ENCODE peak calls at places on chromosomes 12 and 14, in seven cellular contexts. F, H, G, D, X, L and P are unnamed samples.

GRCh38 chr12:59811991-59812390 is 216.2 kb downstream of the SLC16A7 start:
- DNase-seq in G (no peak), D (no peak), L (no peak), F (no peak), X (no peak), H (no peak), P (no peak)

GRCh38 chr14:91349481-91350074 is 68.0 kb downstream of the CCDC88C start:
- DNase-seq in H (no peak), L (no peak), F (no peak), D (no peak), X (no peak), G (no peak), P (no peak)

GRCh38 chr14:34301107-34301734 is 160.8 kb downstream of the SPTSSA start:
- DNase-seq in D (peak; percentile 17), G (peak; percentile 28), H (peak; percentile 19), L (no peak), X (peak; percentile 45), F (peak; percentile 74), P (peak; percentile 37)

GRCh38 chr14:50085570-50086315 is 30.6 kb downstream of the VCPKMT start:
- DNase-seq in X (no peak), H (peak; percentile 42), L (no peak), D (no peak), G (no peak), F (no peak), P (no peak)

GRCh38 chr12:23209793-23210192 is 584.8 kb downstream of the ETNK1 start:
- DNase-seq in F (no peak), H (no peak), D (no peak), L (no peak), X (no peak), G (no peak), P (no peak)

GRCh38 chr12:91746976-91747375 is 398.7 kb downstream of the BTG1 start:
- DNase-seq in F (no peak), L (no peak), D (no peak), G (no peak), X (no peak), H (no peak), P (no peak)

GRCh38 chr14:78016532-78016931 is 153.6 kb upstream of the NRXN3 start:
- DNase-seq in D (no peak), F (no peak), L (no peak), X (no peak), H (no peak), G (no peak), P (no peak)

GRCh38 chr14:100535287-100536131 is 51.7 kb downstream of the BEGAIN start:
- DNase-seq in F (peak; percentile 30), G (no peak), D (peak; percentile 3), H (peak; percentile 15), X (peak; percentile 1), L (no peak), P (peak; percentile 16)

GRCh38 chr14:22489247-22489551 is 99.8 kb downstream of the DAD1 start:
- DNase-seq in H (no peak), D (peak; percentile 85), G (no peak), F (no peak), X (peak; percentile 75), L (no peak), P (no peak)

GRCh38 chr12:1651946-1652345 is 22.9 kb downstream of the WNT5B start:
- DNase-seq in L (no peak), X (no peak), H (no peak), G (no peak), F (no peak), D (no peak), P (no peak)

GRCh38 chr12:47997321-47997720 is 7.0 kb downstream of the COL2A1 start:
- DNase-seq in X (no peak), H (no peak), F (no peak), G (no peak), L (peak; percentile 51), D (no peak), P (no peak)

GRCh38 chr12:103673891-103674375 is 86.9 kb downstream of the STAB2 start:
- DNase-seq in G (no peak), X (no peak), F (no peak), D (no peak), H (no peak), L (no peak), P (peak; percentile 50)

GRCh38 chr12:120080043-120080400 is 36.5 kb downstream of the RAB35 start:
- DNase-seq in F (no peak), H (no peak), L (no peak), G (no peak), X (no peak), D (no peak), P (no peak)

GRCh38 chr14:105858676-105859025 is 332.3 kb downstream of the TMEM121 start:
- DNase-seq in D (peak; percentile 4), F (no peak), G (no peak), H (peak; percentile 16), X (no peak), L (no peak), P (no peak)

GRCh38 chr12:100391856-100392255 is 35.0 kb downstream of the SLC17A8 start:
- DNase-seq in D (no peak), H (peak; percentile 58), L (peak; percentile 31), G (no peak), X (no peak), F (no peak), P (peak; percentile 43)

GRCh38 chr12:31234955-31235867 is 90.7 kb downstream of the SINHCAF start:
- DNase-seq in G (peak; percentile 18), L (peak; percentile 56), F (no peak), H (peak; percentile 47), D (peak; percentile 80), X (peak; percentile 87), P (peak; percentile 24)

GRCh38 chr12:95582230-95583058 is 31.2 kb upstream of the USP44 start:
- DNase-seq in G (peak; percentile 51), D (no peak), X (no peak), H (no peak), F (peak; percentile 19), L (no peak), P (no peak)

GRCh38 chr12:46219892-46220655 is 48.8 kb downstream of the SLC38A1 start:
- DNase-seq in L (no peak), H (peak; percentile 26), X (no peak), G (peak; percentile 68), F (no peak), D (no peak), P (no peak)

GRCh38 chr12:4148418-4149056 is 125.0 kb upstream of the CCND2 start:
- DNase-seq in X (peak; percentile 18), G (no peak), H (peak; percentile 61), D (no peak), L (peak; percentile 40), F (no peak), P (peak; percentile 67)

GRCh38 chr14:68685419-68686211 is 107.3 kb downstream of the ZFP36L1 start:
- DNase-seq in D (no peak), X (no peak), G (peak; percentile 86), F (no peak), L (no peak), H (no peak), P (no peak)

GRCh38 chr12:2076196-2076570 is 23.4 kb downstream of the CACNA1C start:
- DNase-seq in D (no peak), L (no peak), X (no peak), F (no peak), H (no peak), G (no peak), P (no peak)

GRCh38 chr14:50607181-50607580 is 47.2 kb downstream of the ATL1 start:
- DNase-seq in D (no peak), F (no peak), H (no peak), X (no peak), L (no peak), G (no peak), P (no peak)

GRCh38 chr12:28569698-28570411 is 379.6 kb downstream of the CCDC91 start:
- DNase-seq in G (no peak), L (no peak), D (no peak), F (no peak), H (no peak), X (no peak), P (no peak)

GRCh38 chr14:27006520-27006919 is 408.7 kb upstream of the NOVA1 start:
- DNase-seq in L (no peak), F (no peak), X (no peak), H (no peak), G (no peak), D (no peak), P (no peak)

GRCh38 chr12:62933871-62934798 is 815 bp downstream of the PPM1H start:
- DNase-seq in X (peak; percentile 51), H (peak; percentile 24), F (peak; percentile 76), L (peak; percentile 52), D (peak; percentile 46), G (no peak), P (peak; percentile 44)

GRCh38 chr12:98137278-98137677 is 378.1 kb upstream of the TMPO start:
- DNase-seq in H (no peak), L (no peak), X (no peak), D (peak; percentile 13), G (no peak), F (no peak), P (no peak)

GRCh38 chr12:26028953-26029740 is 70.7 kb downstream of the RASSF8 start:
- DNase-seq in H (peak; percentile 46), X (peak; percentile 16), F (peak; percentile 27), D (peak; percentile 25), L (no peak), G (peak; percentile 40), P (peak; percentile 31)

DNA sequence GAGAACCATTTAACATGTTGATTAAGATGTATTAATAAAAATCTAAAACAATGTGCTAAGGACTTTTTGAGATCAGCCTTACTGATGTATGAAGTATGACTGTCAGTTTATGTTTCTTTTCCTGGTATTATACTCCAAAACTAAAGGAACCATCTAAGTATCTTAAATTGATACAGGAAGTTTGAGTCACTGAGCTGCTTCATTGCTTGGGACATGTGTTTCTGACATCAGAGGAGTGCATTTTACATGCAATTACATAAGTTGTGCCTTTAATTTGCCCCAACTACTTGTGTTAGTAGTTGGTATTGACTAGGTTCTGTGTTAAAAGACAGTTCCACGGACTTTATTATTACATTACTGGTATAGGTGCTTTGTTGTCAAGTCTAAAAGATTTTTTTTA is 50.9 kb downstream of the PROX2 start:
- DNase-seq in H (no peak), X (no peak), G (no peak), F (no peak), D (no peak), L (no peak), P (no peak)
- H3K36me3 ChIP-seq in H (peaks cover 34% of the 10 kb centered on the region), X (peaks cover 38% of the 10 kb centered on the region), G (peaks cover 8% of the 10 kb centered on the region), F (peaks cover 3% of the 10 kb centered on the region), D (peaks cover 48% of the 10 kb centered on the region), L (peaks cover 46% of the 10 kb centered on the region), P (no peaks in the 10 kb centered on the region)

GRCh38 chr14:102944448-102945330 is 22.2 kb downstream of the AMN start:
- DNase-seq in F (no peak), D (no peak), L (no peak), X (no peak), H (no peak), G (no peak), P (no peak)
- H3K36me3 ChIP-seq in F (peaks cover 34% of the 10 kb centered on the region), D (peaks cover 71% of the 10 kb centered on the region), L (peaks cover 95% of the 10 kb centered on the region), X (peaks cover 19% of the 10 kb centered on the region), H (peaks cover 89% of the 10 kb centered on the region), G (peaks cover 23% of the 10 kb centered on the region), P (peaks cover 23% of the 10 kb centered on the region)

DNA sequence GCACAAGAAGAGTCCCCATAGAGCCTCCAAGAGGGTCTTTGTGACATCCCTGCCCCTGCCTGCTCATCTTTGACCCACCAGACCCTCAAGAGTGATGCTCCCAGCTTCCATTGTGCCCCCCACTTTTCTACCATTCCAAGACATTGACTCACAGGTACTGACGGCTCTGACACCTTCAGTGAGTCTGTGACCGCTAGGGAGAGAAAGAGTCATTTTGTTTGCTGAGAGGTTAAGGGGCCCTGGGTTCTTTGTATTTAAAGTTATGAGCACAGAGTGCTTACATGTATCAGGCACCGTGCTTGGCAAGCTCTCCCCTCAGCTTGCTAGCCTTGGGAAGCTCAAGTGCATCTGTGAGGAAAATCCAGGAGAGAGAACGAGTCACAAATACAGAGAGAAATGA is 7.1 kb upstream of the KRT82 start:
- DNase-seq in D (no peak), F (no peak), G (no peak), H (no peak), X (no peak), L (no peak), P (no peak)
- H3K36me3 ChIP-seq in D (no peaks in the 10 kb centered on the region), F (no peaks in the 10 kb centered on the region), G (no peaks in the 10 kb centered on the region), H (no peaks in the 10 kb centered on the region), X (no peaks in the 10 kb centered on the region), L (no peaks in the 10 kb centered on the region), P (no peaks in the 10 kb centered on the region)

GRCh38 chr14:52051861-52052260 is 17.0 kb downstream of the NID2 start:
- DNase-seq in H (no peak), X (no peak), F (no peak), L (no peak), D (no peak), G (no peak), P (no peak)
- H3K36me3 ChIP-seq in H (no peaks in the 10 kb centered on the region), X (no peaks in the 10 kb centered on the region), F (no peaks in the 10 kb centered on the region), L (no peaks in the 10 kb centered on the region), D (no peaks in the 10 kb centered on the region), G (no peaks in the 10 kb centered on the region), P (no peaks in the 10 kb centered on the region)